ENCODE peak calls at places on chromosome 6, in six cellular contexts. A is anterior cingulate cortex; T is omental fat pad; R is hepatic stellate cell; E is CD8-positive, alpha-beta T cell; G is M059J. S is an unnamed sample.

GRCh38 chr6:107103082-107103481 is 12.2 kb downstream of the BEND3 start:
- DNase-seq in A (no peak), T (no peak), R (no peak), E (no peak), G (no peak), S (no peak)

GRCh38 chr6:152642578-152643375 is 5.6 kb upstream of the SYNE1 start:
- DNase-seq in A (no peak), T (no peak), R (peak), E (peak), G (peak), S (no peak)

GRCh38 chr6:82954937-82955577 is 110.6 kb downstream of the UBE3D start:
- DNase-seq in A (no peak), T (no peak), R (peak), E (no peak), G (peak), S (no peak)

GRCh38 chr6:130182466-130182865 is 40.3 kb downstream of the SAMD3 start:
- DNase-seq in A (no peak), T (no peak), R (no peak), E (no peak), G (no peak), S (no peak)

GRCh38 chr6:36649086-36649485 is 29.4 kb upstream of the CDKN1A start:
- DNase-seq in A (no peak), T (no peak), R (no peak), E (no peak), G (no peak), S (no peak)

GRCh38 chr6:14734416-14735340 is 511.2 kb upstream of the JARID2 start:
- DNase-seq in A (no peak), T (no peak), R (no peak), E (no peak), G (peak), S (no peak)

GRCh38 chr6:64505312-64505711 is 869.7 kb downstream of the PHF3 start:
- DNase-seq in A (no peak), T (no peak), R (no peak), E (no peak), G (no peak), S (no peak)

GRCh38 chr6:65760285-65760684 is 53.3 kb upstream of the EYS start:
- DNase-seq in A (no peak), T (no peak), R (no peak), E (no peak), G (peak), S (no peak)

GRCh38 chr6:4371207-4371921 is 236.0 kb upstream of the ECI2 start:
- DNase-seq in A (no peak), T (no peak), R (peak), E (no peak), G (peak), S (no peak)

GRCh38 chr6:155628315-155628714 is 172.7 kb upstream of the NOX3 start:
- DNase-seq in A (no peak), T (no peak), R (no peak), E (no peak), G (no peak), S (no peak)

GRCh38 chr6:150900049-150900448 is 34.5 kb downstream of the MTHFD1L start:
- DNase-seq in A (no peak), T (no peak), R (no peak), E (no peak), G (peak), S (no peak)

GRCh38 chr6:15417811-15418210 is 171.9 kb downstream of the JARID2 start:
- DNase-seq in A (no peak), T (no peak), R (no peak), E (no peak), G (peak), S (no peak)

GRCh38 chr6:44960898-44961297 is 367.2 kb upstream of the RUNX2 start:
- DNase-seq in A (no peak), T (no peak), R (no peak), E (no peak), G (peak), S (no peak)

GRCh38 chr6:68139130-68139529 is 496.0 kb upstream of the ADGRB3 start:
- DNase-seq in A (no peak), T (no peak), R (no peak), E (no peak), G (no peak), S (no peak)

GRCh38 chr6:157999100-158000051 is 17.7 kb downstream of the SYNJ2 start:
- DNase-seq in A (no peak), T (no peak), R (no peak), E (no peak), G (no peak), S (no peak)

GRCh38 chr6:15553736-15554294 is 109.0 kb downstream of the DTNBP1 start:
- DNase-seq in A (no peak), T (no peak), R (no peak), E (no peak), G (no peak), S (no peak)

GRCh38 chr6:42260424-42260888 is 42.8 kb upstream of the MRPS10 start:
- DNase-seq in A (no peak), T (no peak), R (no peak), E (no peak), G (no peak), S (no peak)

GRCh38 chr6:39610229-39610628 is 115.0 kb downstream of the KIF6 start:
- DNase-seq in A (no peak), T (no peak), R (no peak), E (no peak), G (peak), S (no peak)

GRCh38 chr6:41040101-41040910 is 1.3 kb upstream of the UNC5CL start:
- DNase-seq in A (no peak), T (no peak), R (no peak), E (no peak), G (peak), S (no peak)

GRCh38 chr6:135128268-135128914 is 52.7 kb upstream of the MYB start:
- DNase-seq in A (no peak), T (no peak), R (no peak), E (peak), G (no peak), S (no peak)

GRCh38 chr6:129701721-129702455 is 8.1 kb downstream of the ARHGAP18 start:
- DNase-seq in A (no peak), T (no peak), R (peak), E (no peak), G (peak), S (no peak)

GRCh38 chr6:41371992-41372525 is 36.7 kb downstream of the NCR2 start:
- DNase-seq in A (no peak), T (no peak), R (no peak), E (peak), G (peak), S (no peak)

GRCh38 chr6:138507977-138508675 is 8.8 kb upstream of the NHSL1 start:
- DNase-seq in A (no peak), T (no peak), R (no peak), E (no peak), G (no peak), S (no peak)

GRCh38 chr6:105771313-105771970 is 314.7 kb upstream of the PRDM1 start:
- DNase-seq in A (no peak), T (no peak), R (no peak), E (no peak), G (peak), S (no peak)

GRCh38 chr6:24060982-24061754 is 64.8 kb upstream of the NRSN1 start:
- DNase-seq in A (no peak), T (no peak), R (no peak), E (no peak), G (no peak), S (no peak)

GRCh38 chr6:141359953-141360352 is 772.8 kb upstream of the GJE1 start:
- DNase-seq in A (no peak), T (no peak), R (peak), E (no peak), G (peak), S (no peak)

GRCh38 chr6:14838041-14838596 is 407.8 kb upstream of the JARID2 start:
- DNase-seq in A (no peak), T (no peak), R (no peak), E (no peak), G (peak), S (no peak)

GRCh38 chr6:30707281-30707850 is 9.7 kb downstream of the MDC1 start:
- DNase-seq in A (no peak), T (no peak), R (no peak), E (no peak), G (no peak), S (no peak)

GRCh38 chr6:154343473-154344308 is 12.9 kb downstream of the IPCEF1 start:
- DNase-seq in A (no peak), T (no peak), R (peak), E (no peak), G (peak), S (no peak)

S was measured in tibial nerve.